ENCODE peak calls at places on chromosomes 11 and 22, in five cellular contexts. B is posterior vena cava, M is NCI-H2227 treated with DMSO at 0.1 percent for 48 hours, Q is non-pigmented ciliary epithelial cell, A is GM04503. U is an unnamed sample.

GRCh38 chr22:20055654-20056053 is 24.4 kb upstream of the DGCR8 start:
- DNase-seq in B (no peak), M (no peak), Q (no peak), A (no peak), U (no peak)

GRCh38 chr22:42796081-42796480 is 61.0 kb downstream of the ARFGAP3 start:
- DNase-seq in B (peak), M (no peak), Q (no peak), A (no peak), U (no peak)

GRCh38 chr22:38973289-38974169 is 8.6 kb upstream of the APOBEC3B start:
- DNase-seq in B (no peak), M (no peak), Q (no peak), A (no peak), U (no peak)

GRCh38 chr11:19646921-19647320 is 65.7 kb upstream of the NAV2 start:
- DNase-seq in B (no peak), M (no peak), Q (peak), A (peak), U (no peak)

GRCh38 chr11:79253280-79253679 is 187.6 kb downstream of the TENM4 start:
- DNase-seq in B (no peak), M (peak), Q (no peak), A (no peak), U (no peak)

GRCh38 chr11:72617080-72617744 is 57.0 kb downstream of the PDE2A start:
- DNase-seq in B (no peak), M (no peak), Q (no peak), A (no peak), U (no peak)

GRCh38 chr11:62472063-62472884 is 53.4 kb downstream of the SCGB1A1 start:
- DNase-seq in B (no peak), M (no peak), Q (no peak), A (no peak), U (no peak)

GRCh38 chr11:133898770-133899115 is 53.4 kb upstream of the SPATA19 start:
- DNase-seq in B (peak), M (no peak), Q (no peak), A (no peak), U (no peak)

GRCh38 chr11:95516786-95517185 is 272.8 kb downstream of the FAM76B start:
- DNase-seq in B (no peak), M (no peak), Q (no peak), A (no peak), U (no peak)

GRCh38 chr11:17568944-17569343 is 21.9 kb downstream of the OTOG start:
- DNase-seq in B (no peak), M (no peak), Q (no peak), A (no peak), U (no peak)